ENCODE peak calls at places on chromosomes 12 and 14, in six cellular contexts. One of them, this sample, is unnamed.

GRCh38 chr14:26597136-26598080 is at the start of gene NOVA1:
- DNase-seq in tibial nerve: peak
- DNase-seq in ovary: peak
- DNase-seq in suprapubic skin: peak
- DNase-seq in neural progenitor cell: peak
- DNase-seq in GM23338: peak
- DNase-seq in this sample: no peak

GRCh38 chr12:62722971-62723680 is 211.8 kb downstream of the PPM1H start:
- DNase-seq in tibial nerve: no peak
- DNase-seq in ovary: no peak
- DNase-seq in suprapubic skin: no peak
- DNase-seq in neural progenitor cell: no peak
- DNase-seq in GM23338: no peak
- DNase-seq in this sample: no peak

GRCh38 chr12:32091696-32092095 is 15.0 kb upstream of the BICD1 start:
- DNase-seq in tibial nerve: no peak
- DNase-seq in ovary: no peak
- DNase-seq in suprapubic skin: no peak
- DNase-seq in neural progenitor cell: no peak
- DNase-seq in GM23338: no peak
- DNase-seq in this sample: no peak

GRCh38 chr14:57182760-57183503 is 85.8 kb downstream of the EXOC5 start:
- DNase-seq in tibial nerve: no peak
- DNase-seq in ovary: peak
- DNase-seq in suprapubic skin: no peak
- DNase-seq in neural progenitor cell: peak
- DNase-seq in GM23338: peak
- DNase-seq in this sample: no peak

GRCh38 chr14:20630340-20631022 is 11.0 kb downstream of the OR6S1 start:
- DNase-seq in tibial nerve: no peak
- DNase-seq in ovary: peak
- DNase-seq in suprapubic skin: no peak
- DNase-seq in neural progenitor cell: peak
- DNase-seq in GM23338: peak
- DNase-seq in this sample: peak

GRCh38 chr12:38890102-38890501 is 15.3 kb downstream of the CPNE8 start:
- DNase-seq in tibial nerve: no peak
- DNase-seq in ovary: no peak
- DNase-seq in suprapubic skin: no peak
- DNase-seq in neural progenitor cell: no peak
- DNase-seq in GM23338: no peak
- DNase-seq in this sample: no peak

GRCh38 chr12:117002040-117002832 is 91.5 kb downstream of the FBXW8 start:
- DNase-seq in tibial nerve: no peak
- DNase-seq in ovary: no peak
- DNase-seq in suprapubic skin: no peak
- DNase-seq in neural progenitor cell: no peak
- DNase-seq in GM23338: no peak
- DNase-seq in this sample: no peak

GRCh38 chr12:130555628-130556485 is 160.2 kb downstream of the RIMBP2 start:
- DNase-seq in tibial nerve: no peak
- DNase-seq in ovary: no peak
- DNase-seq in suprapubic skin: no peak
- DNase-seq in neural progenitor cell: no peak
- DNase-seq in GM23338: peak
- DNase-seq in this sample: no peak

GRCh38 chr14:90294872-90295271 is 36.9 kb downstream of the NRDE2 start:
- DNase-seq in tibial nerve: no peak
- DNase-seq in ovary: no peak
- DNase-seq in suprapubic skin: no peak
- DNase-seq in neural progenitor cell: no peak
- DNase-seq in GM23338: no peak
- DNase-seq in this sample: no peak

GRCh38 chr12:14849664-14850063 is 6.3 kb upstream of the ART4 start:
- DNase-seq in tibial nerve: peak
- DNase-seq in ovary: no peak
- DNase-seq in suprapubic skin: no peak
- DNase-seq in neural progenitor cell: no peak
- DNase-seq in GM23338: no peak
- DNase-seq in this sample: no peak

GRCh38 chr12:14373202-14373601 is 7.7 kb downstream of the ATF7IP start:
- DNase-seq in tibial nerve: no peak
- DNase-seq in ovary: no peak
- DNase-seq in suprapubic skin: no peak
- DNase-seq in neural progenitor cell: no peak
- DNase-seq in GM23338: no peak
- DNase-seq in this sample: no peak

GRCh38 chr14:59175404-59175803 is 13.1 kb upstream of the DAAM1 start:
- DNase-seq in tibial nerve: no peak
- DNase-seq in ovary: no peak
- DNase-seq in suprapubic skin: no peak
- DNase-seq in neural progenitor cell: no peak
- DNase-seq in GM23338: no peak
- DNase-seq in this sample: peak

GRCh38 chr12:100427078-100427477 is 46.6 kb upstream of the NR1H4 start:
- DNase-seq in tibial nerve: no peak
- DNase-seq in ovary: no peak
- DNase-seq in suprapubic skin: no peak
- DNase-seq in neural progenitor cell: no peak
- DNase-seq in GM23338: no peak
- DNase-seq in this sample: no peak

GRCh38 chr14:96088131-96088880 is 49.1 kb downstream of the C14orf132 start:
- DNase-seq in tibial nerve: no peak
- DNase-seq in ovary: peak
- DNase-seq in suprapubic skin: no peak
- DNase-seq in neural progenitor cell: no peak
- DNase-seq in GM23338: no peak
- DNase-seq in this sample: no peak

GRCh38 chr12:27635349-27635972 is 60.8 kb upstream of the REP15 start:
- DNase-seq in tibial nerve: no peak
- DNase-seq in ovary: no peak
- DNase-seq in suprapubic skin: no peak
- DNase-seq in neural progenitor cell: peak
- DNase-seq in GM23338: peak
- DNase-seq in this sample: no peak

GRCh38 chr12:79358716-79359341 is 331.9 kb downstream of the PAWR start:
- DNase-seq in tibial nerve: no peak
- DNase-seq in ovary: no peak
- DNase-seq in suprapubic skin: no peak
- DNase-seq in neural progenitor cell: no peak
- DNase-seq in GM23338: peak
- DNase-seq in this sample: no peak

GRCh38 chr12:25186038-25186787 is 8.7 kb downstream of the DNAI7 start:
- DNase-seq in tibial nerve: no peak
- DNase-seq in ovary: no peak
- DNase-seq in suprapubic skin: no peak
- DNase-seq in neural progenitor cell: no peak
- DNase-seq in GM23338: no peak
- DNase-seq in this sample: peak

GRCh38 chr12:112191840-112192321 is 66.5 kb downstream of the TRAFD1 start:
- DNase-seq in tibial nerve: no peak
- DNase-seq in ovary: no peak
- DNase-seq in suprapubic skin: no peak
- DNase-seq in neural progenitor cell: no peak
- DNase-seq in GM23338: no peak
- DNase-seq in this sample: no peak

GRCh38 chr12:112191201-112191600 is 65.8 kb downstream of the TRAFD1 start:
- DNase-seq in tibial nerve: no peak
- DNase-seq in ovary: no peak
- DNase-seq in suprapubic skin: no peak
- DNase-seq in neural progenitor cell: no peak
- DNase-seq in GM23338: no peak
- DNase-seq in this sample: no peak

GRCh38 chr12:112192475-112192874 is 67.1 kb downstream of the TRAFD1 start:
- DNase-seq in tibial nerve: no peak
- DNase-seq in ovary: no peak
- DNase-seq in suprapubic skin: no peak
- DNase-seq in neural progenitor cell: no peak
- DNase-seq in GM23338: no peak
- DNase-seq in this sample: no peak

GRCh38 chr12:112188130-112188830 is 62.9 kb downstream of the TRAFD1 start:
- DNase-seq in tibial nerve: no peak
- DNase-seq in ovary: no peak
- DNase-seq in suprapubic skin: no peak
- DNase-seq in neural progenitor cell: no peak
- DNase-seq in GM23338: no peak
- DNase-seq in this sample: no peak

DNA sequence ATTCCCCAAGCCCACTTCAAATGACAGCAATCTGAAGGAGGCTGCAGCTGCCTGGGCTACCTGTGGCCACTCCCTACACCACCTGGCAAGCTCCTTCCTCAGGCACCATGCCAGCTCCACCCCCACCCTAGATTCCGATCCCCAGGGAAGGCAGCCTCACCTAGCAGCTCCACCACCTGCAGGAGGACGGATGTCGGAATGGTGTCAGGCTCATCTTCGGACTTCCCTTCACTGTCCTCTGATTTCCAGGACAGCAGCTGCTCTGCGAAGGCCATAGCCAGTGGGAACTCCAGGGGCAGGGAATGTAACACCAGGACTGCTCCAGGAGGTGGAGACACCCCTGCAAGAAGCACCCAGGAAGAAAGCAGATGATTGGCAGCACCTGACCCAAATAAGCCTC is 65.3 kb downstream of the TRAFD1 start:
- DNase-seq in tibial nerve: no peak
- DNase-seq in ovary: no peak
- DNase-seq in suprapubic skin: no peak
- DNase-seq in neural progenitor cell: no peak
- DNase-seq in GM23338: no peak
- DNase-seq in this sample: no peak
- H3K4me3 ChIP-seq in tibial nerve: no peak
- H3K4me3 ChIP-seq in ovary: no peak
- H3K4me3 ChIP-seq in suprapubic skin: no peak
- H3K4me3 ChIP-seq in neural progenitor cell: no peak
- H3K4me3 ChIP-seq in GM23338: no peak
- H3K4me3 ChIP-seq in this sample: no peak

DNA sequence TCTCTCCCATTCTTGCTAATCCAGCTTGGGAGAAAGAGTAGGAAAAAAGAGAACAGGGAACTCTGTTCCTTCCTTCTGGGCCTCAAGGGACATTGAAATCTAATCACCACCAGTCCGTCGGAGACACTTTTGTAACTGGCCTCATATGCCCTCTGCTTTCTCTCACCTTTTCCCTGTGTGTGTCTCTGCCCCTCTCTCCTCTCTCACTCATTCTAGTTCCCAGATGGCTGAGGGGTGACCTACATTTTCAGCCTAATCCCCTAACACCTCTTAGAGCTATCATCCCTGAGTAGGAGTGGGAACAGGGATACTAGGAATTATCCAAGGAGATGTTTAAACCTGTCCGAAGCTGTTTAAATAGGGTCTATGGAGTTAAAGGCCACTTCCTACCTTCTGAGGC is 8.9 kb upstream of the PCK2 start:
- DNase-seq in tibial nerve: no peak
- DNase-seq in ovary: no peak
- DNase-seq in suprapubic skin: no peak
- DNase-seq in neural progenitor cell: no peak
- DNase-seq in GM23338: no peak
- DNase-seq in this sample: no peak
- H3K4me3 ChIP-seq in tibial nerve: no peak
- H3K4me3 ChIP-seq in ovary: no peak
- H3K4me3 ChIP-seq in suprapubic skin: no peak
- H3K4me3 ChIP-seq in neural progenitor cell: no peak
- H3K4me3 ChIP-seq in GM23338: no peak
- H3K4me3 ChIP-seq in this sample: no peak

GRCh38 chr12:1189163-1189562 is 198.1 kb downstream of the ERC1 start:
- DNase-seq in tibial nerve: no peak
- DNase-seq in ovary: no peak
- DNase-seq in suprapubic skin: no peak
- DNase-seq in neural progenitor cell: no peak
- DNase-seq in GM23338: no peak
- DNase-seq in this sample: no peak

GRCh38 chr12:1184402-1184801 is 193.4 kb downstream of the ERC1 start:
- DNase-seq in tibial nerve: no peak
- DNase-seq in ovary: no peak
- DNase-seq in suprapubic skin: no peak
- DNase-seq in neural progenitor cell: no peak
- DNase-seq in GM23338: no peak
- DNase-seq in this sample: no peak

GRCh38 chr12:1186298-1186697 is 195.3 kb downstream of the ERC1 start:
- DNase-seq in tibial nerve: no peak
- DNase-seq in ovary: no peak
- DNase-seq in suprapubic skin: no peak
- DNase-seq in neural progenitor cell: no peak
- DNase-seq in GM23338: no peak
- DNase-seq in this sample: no peak

GRCh38 chr12:1185460-1186182 is 194.6 kb downstream of the ERC1 start:
- DNase-seq in tibial nerve: no peak
- DNase-seq in ovary: no peak
- DNase-seq in suprapubic skin: no peak
- DNase-seq in neural progenitor cell: no peak
- DNase-seq in GM23338: no peak
- DNase-seq in this sample: peak
- H3K4me3 ChIP-seq in tibial nerve: no peak
- H3K4me3 ChIP-seq in ovary: no peak
- H3K4me3 ChIP-seq in suprapubic skin: no peak
- H3K4me3 ChIP-seq in neural progenitor cell: no peak
- H3K4me3 ChIP-seq in GM23338: no peak
- H3K4me3 ChIP-seq in this sample: no peak

GRCh38 chr14:100303925-100304324 is 2.3 kb downstream of the SLC25A29 start:
- DNase-seq in tibial nerve: no peak
- DNase-seq in ovary: no peak
- DNase-seq in suprapubic skin: no peak
- DNase-seq in neural progenitor cell: peak
- DNase-seq in GM23338: peak
- DNase-seq in this sample: no peak

GRCh38 chr14:100305446-100306255 is 593 bp downstream of the SLC25A29 start:
- DNase-seq in tibial nerve: no peak
- DNase-seq in ovary: peak
- DNase-seq in suprapubic skin: no peak
- DNase-seq in neural progenitor cell: peak
- DNase-seq in GM23338: peak
- DNase-seq in this sample: peak

GRCh38 chr14:100306506-100307214 is 416 bp upstream of the SLC25A29 start:
- DNase-seq in tibial nerve: peak
- DNase-seq in ovary: peak
- DNase-seq in suprapubic skin: peak
- DNase-seq in neural progenitor cell: peak
- DNase-seq in GM23338: peak
- DNase-seq in this sample: peak

GRCh38 chr14:100306256-100306505 is at the start of gene SLC25A29:
- DNase-seq in tibial nerve: no peak
- DNase-seq in ovary: no peak
- DNase-seq in suprapubic skin: no peak
- DNase-seq in neural progenitor cell: no peak
- DNase-seq in GM23338: no peak
- DNase-seq in this sample: no peak

DNA sequence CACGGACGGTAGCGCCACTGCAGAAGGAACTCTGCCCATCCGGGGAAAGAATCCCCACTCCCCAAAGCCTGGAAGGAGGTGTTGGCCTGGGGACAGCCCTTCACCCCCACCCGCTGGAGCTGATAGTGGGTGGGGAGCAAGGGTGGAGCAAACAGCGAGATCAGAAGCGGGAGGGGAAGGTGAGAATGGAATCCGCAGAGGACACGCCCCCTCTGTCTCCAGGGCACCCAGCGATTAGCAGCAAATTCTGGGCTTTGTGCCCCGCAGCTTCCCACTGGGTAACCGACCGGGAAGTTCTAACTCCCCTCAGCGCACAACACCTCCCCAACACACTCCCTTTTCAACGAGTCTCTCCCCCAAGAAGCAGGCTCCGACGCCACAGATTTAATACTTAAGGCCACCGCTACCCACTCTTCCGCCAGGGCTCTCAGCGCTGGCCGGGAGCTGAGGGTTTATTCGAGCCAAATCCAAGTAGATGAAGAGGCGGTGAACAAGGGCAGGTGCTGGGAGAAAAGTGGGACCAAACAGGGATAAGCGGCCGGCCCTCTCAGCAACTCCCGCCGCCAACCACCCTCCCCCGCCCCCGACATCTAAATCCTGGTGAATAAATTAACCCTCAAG is 1.3 kb downstream of the SLC25A29 start:
- DNase-seq in tibial nerve: peak
- DNase-seq in ovary: peak
- DNase-seq in suprapubic skin: no peak
- DNase-seq in neural progenitor cell: peak
- DNase-seq in GM23338: peak
- DNase-seq in this sample: no peak
- H3K4me3 ChIP-seq in tibial nerve: peak
- H3K4me3 ChIP-seq in ovary: peak
- H3K4me3 ChIP-seq in suprapubic skin: peak
- H3K4me3 ChIP-seq in neural progenitor cell: peak
- H3K4me3 ChIP-seq in GM23338: peak
- H3K4me3 ChIP-seq in this sample: peak